ENCODE peak calls at places on chromosome 4, in four cellular contexts. One of them, this sample, is unnamed.

GRCh38 chr4:7429601-7430078 is 5.1 kb downstream of the PSAPL1 start:
- DNase-seq in substantia nigra: no peak
- DNase-seq in KG1: no peak
- DNase-seq in stimulated activated CD8-positive, alpha-beta memory T cell treated with anti-CD3 and anti-CD28 coated beads, Interleukin-4, amount 100 ng/mL, for 4 hours: no peak
- DNase-seq in this sample: no peak

GRCh38 chr4:127965803-127966175 is 583 bp downstream of the ABHD18 start:
- DNase-seq in substantia nigra: peak; percentile 23
- DNase-seq in KG1: no peak
- DNase-seq in stimulated activated CD8-positive, alpha-beta memory T cell treated with anti-CD3 and anti-CD28 coated beads, Interleukin-4, amount 100 ng/mL, for 4 hours: peak; percentile 56
- DNase-seq in this sample: peak; percentile 61

GRCh38 chr4:100849319-100849718 is 331.5 kb upstream of the EMCN start:
- DNase-seq in substantia nigra: no peak
- DNase-seq in KG1: no peak
- DNase-seq in stimulated activated CD8-positive, alpha-beta memory T cell treated with anti-CD3 and anti-CD28 coated beads, Interleukin-4, amount 100 ng/mL, for 4 hours: no peak
- DNase-seq in this sample: no peak

GRCh38 chr4:7020290-7020689 is 22.9 kb upstream of the TADA2B start:
- DNase-seq in substantia nigra: no peak
- DNase-seq in KG1: no peak
- DNase-seq in stimulated activated CD8-positive, alpha-beta memory T cell treated with anti-CD3 and anti-CD28 coated beads, Interleukin-4, amount 100 ng/mL, for 4 hours: no peak
- DNase-seq in this sample: no peak

GRCh38 chr4:37008199-37008598 is 236.3 kb upstream of the NWD2 start:
- DNase-seq in substantia nigra: no peak
- DNase-seq in KG1: no peak
- DNase-seq in stimulated activated CD8-positive, alpha-beta memory T cell treated with anti-CD3 and anti-CD28 coated beads, Interleukin-4, amount 100 ng/mL, for 4 hours: no peak
- DNase-seq in this sample: peak; percentile 89

GRCh38 chr4:73740353-73740778 is at the start of gene CXCL8:
- DNase-seq in substantia nigra: peak; percentile 7
- DNase-seq in KG1: peak; percentile 54
- DNase-seq in stimulated activated CD8-positive, alpha-beta memory T cell treated with anti-CD3 and anti-CD28 coated beads, Interleukin-4, amount 100 ng/mL, for 4 hours: no peak
- DNase-seq in this sample: peak; percentile 93

GRCh38 chr4:156815717-156816319 is 155.8 kb downstream of the PDGFC start:
- DNase-seq in substantia nigra: no peak
- DNase-seq in KG1: no peak
- DNase-seq in stimulated activated CD8-positive, alpha-beta memory T cell treated with anti-CD3 and anti-CD28 coated beads, Interleukin-4, amount 100 ng/mL, for 4 hours: no peak
- DNase-seq in this sample: no peak

GRCh38 chr4:86403575-86403974 is 43.7 kb upstream of the MAPK10 start:
- DNase-seq in substantia nigra: no peak
- DNase-seq in KG1: no peak
- DNase-seq in stimulated activated CD8-positive, alpha-beta memory T cell treated with anti-CD3 and anti-CD28 coated beads, Interleukin-4, amount 100 ng/mL, for 4 hours: no peak
- DNase-seq in this sample: no peak

GRCh38 chr4:171049380-171049779 is 763.8 kb upstream of the GALNTL6 start:
- DNase-seq in substantia nigra: no peak
- DNase-seq in KG1: no peak
- DNase-seq in stimulated activated CD8-positive, alpha-beta memory T cell treated with anti-CD3 and anti-CD28 coated beads, Interleukin-4, amount 100 ng/mL, for 4 hours: no peak
- DNase-seq in this sample: no peak

GRCh38 chr4:5157721-5158390 is 106.6 kb downstream of the STK32B start:
- DNase-seq in substantia nigra: no peak
- DNase-seq in KG1: no peak
- DNase-seq in stimulated activated CD8-positive, alpha-beta memory T cell treated with anti-CD3 and anti-CD28 coated beads, Interleukin-4, amount 100 ng/mL, for 4 hours: no peak
- DNase-seq in this sample: no peak

This sample was measured in HT-29.